ENCODE peak calls at places on chromosome 5, in nine cellular contexts. R, D, T, L, J, Y, M, U and S are unnamed samples.

GRCh38 chr5:136062563-136063274 is 33.9 kb downstream of the TGFBI start:
- DNase-seq in Y (no peak), D (no peak), R (no peak), M (no peak), T (no peak), L (no peak), J (no peak), U (no peak), S (peak)

GRCh38 chr5:11384441-11385250 is 519.6 kb downstream of the CTNND2 start:
- DNase-seq in U (no peak), R (no peak), T (no peak), L (no peak), J (peak), Y (no peak), M (no peak), D (no peak), S (no peak)

GRCh38 chr5:58300346-58300745 is 159.5 kb downstream of the PLK2 start:
- DNase-seq in T (no peak), D (no peak), Y (no peak), L (no peak), M (no peak), R (no peak), J (no peak), U (no peak), S (no peak)

GRCh38 chr5:6542421-6543345 is 90.2 kb downstream of the NSUN2 start:
- DNase-seq in J (no peak), Y (no peak), R (no peak), M (no peak), D (no peak), T (no peak), U (no peak), L (no peak), S (no peak)

GRCh38 chr5:137658324-137658723 is 77.6 kb downstream of the KLHL3 start:
- DNase-seq in J (no peak), L (no peak), D (no peak), T (no peak), R (no peak), Y (no peak), U (no peak), M (no peak), S (no peak)

GRCh38 chr5:35789732-35790461 is 66.8 kb upstream of the IL7R start:
- DNase-seq in M (no peak), L (no peak), J (no peak), Y (no peak), R (no peak), D (no peak), U (no peak), T (no peak), S (peak)

GRCh38 chr5:181204561-181205401 is at the start of gene TRIM7:
- DNase-seq in Y (no peak), M (no peak), U (no peak), D (no peak), J (no peak), L (no peak), T (no peak), R (no peak), S (peak)

GRCh38 chr5:157442989-157443619 is 16.9 kb upstream of the NIPAL4 start:
- DNase-seq in T (no peak), U (no peak), J (no peak), D (no peak), R (no peak), Y (no peak), L (no peak), M (no peak), S (peak)

GRCh38 chr5:114726126-114726525 is 364.3 kb downstream of the KCNN2 start:
- DNase-seq in R (no peak), L (no peak), T (no peak), M (no peak), D (no peak), J (no peak), U (no peak), Y (no peak), S (peak)

GRCh38 chr5:104146652-104147051 is 584.1 kb upstream of the NUDT12 start:
- DNase-seq in R (no peak), Y (no peak), J (no peak), M (no peak), T (no peak), D (no peak), L (no peak), U (no peak), S (peak)

GRCh38 chr5:68251386-68251785 is 35.8 kb downstream of the PIK3R1 start:
- DNase-seq in J (no peak), L (peak), T (no peak), M (no peak), R (no peak), U (no peak), D (no peak), Y (no peak), S (peak)

GRCh38 chr5:115979628-115980041 is 17.4 kb downstream of the LVRN start:
- DNase-seq in D (no peak), M (no peak), L (no peak), Y (no peak), T (no peak), J (no peak), R (no peak), U (no peak), S (peak)

GRCh38 chr5:172931001-172931536 is 28.2 kb upstream of the RPL26L1 start:
- DNase-seq in T (no peak), Y (no peak), U (no peak), L (no peak), D (no peak), M (no peak), J (no peak), R (no peak), S (peak)

GRCh38 chr5:133489632-133490031 is 122.7 kb downstream of the FSTL4 start:
- DNase-seq in Y (no peak), M (no peak), D (no peak), T (no peak), L (no peak), R (no peak), U (no peak), J (no peak), S (no peak)

GRCh38 chr5:54867310-54867944 is 118.0 kb downstream of the ESM1 start:
- DNase-seq in D (no peak), L (peak), Y (no peak), M (no peak), T (no peak), J (peak), U (no peak), R (no peak), S (peak)

GRCh38 chr5:114038756-114039155 is 323.1 kb upstream of the KCNN2 start:
- DNase-seq in T (no peak), D (no peak), Y (no peak), L (no peak), U (no peak), R (no peak), J (no peak), M (no peak), S (no peak)

GRCh38 chr5:172852490-172853354 is 18.7 kb downstream of the ERGIC1 start:
- DNase-seq in R (no peak), J (no peak), U (no peak), D (no peak), T (no peak), M (no peak), L (no peak), Y (no peak), S (peak)

GRCh38 chr5:157533011-157533481 is 42.5 kb downstream of the ADAM19 start:
- DNase-seq in T (no peak), R (no peak), L (no peak), U (no peak), M (no peak), J (no peak), Y (no peak), D (peak), S (no peak)

GRCh38 chr5:114122852-114123251 is 239.0 kb upstream of the KCNN2 start:
- DNase-seq in D (no peak), T (no peak), Y (no peak), R (no peak), M (no peak), U (no peak), L (no peak), J (no peak), S (no peak)

GRCh38 chr5:17177491-17178204 is 39.8 kb upstream of the BASP1 start:
- DNase-seq in U (no peak), T (no peak), J (no peak), L (no peak), D (no peak), M (no peak), Y (no peak), R (no peak), S (no peak)

GRCh38 chr5:68898961-68899471 is 194.8 kb upstream of the SLC30A5 start:
- DNase-seq in T (no peak), U (no peak), M (no peak), L (no peak), Y (no peak), D (no peak), J (no peak), R (no peak), S (peak)

GRCh38 chr5:66829826-66830225 is 233.6 kb downstream of the MAST4 start:
- DNase-seq in J (no peak), R (no peak), D (no peak), Y (no peak), M (no peak), U (no peak), T (no peak), L (no peak), S (no peak)

GRCh38 chr5:135324897-135325650 is 74.0 kb downstream of the MACROH2A1 start:
- DNase-seq in R (no peak), U (peak), J (no peak), Y (peak), L (peak), T (no peak), D (no peak), M (no peak), S (no peak)